ENCODE peak calls at places on chromosomes 2 and 18, in eight cellular contexts. U, G, A, D, X, C, T and P are unnamed samples.

GRCh38 chr2:27956895-27957294 is 66.4 kb downstream of the BABAM2 start:
- DNase-seq in C (no peak), G (peak; percentile 90), D (peak; percentile 57), X (peak; percentile 85), U (peak; percentile 92), T (no peak), A (no peak), P (no peak)

GRCh38 chr2:165114345-165114943 is 89.4 kb downstream of the SCN3A start:
- DNase-seq in C (no peak), D (peak; percentile 79), A (no peak), G (peak; percentile 60), T (peak; percentile 43), U (peak; percentile 69), X (peak; percentile 45), P (no peak)

GRCh38 chr2:113791697-113792590 is 35.5 kb upstream of the SLC35F5 start:
- DNase-seq in X (peak; percentile 69), G (no peak), A (no peak), D (peak; percentile 38), C (no peak), U (no peak), T (no peak), P (peak; percentile 34)

GRCh38 chr18:79629606-79630005 is 50.0 kb upstream of the CTDP1 start:
- DNase-seq in A (no peak), G (no peak), U (no peak), X (no peak), T (peak; percentile 35), D (no peak), C (no peak), P (no peak)

GRCh38 chr2:216083464-216084279 is 2.0 kb downstream of the TMEM169 start:
- DNase-seq in U (peak; percentile 33), A (peak; percentile 57), T (peak; percentile 68), D (peak; percentile 97), X (no peak), G (peak; percentile 23), C (no peak), P (no peak)

GRCh38 chr2:42971381-42971780 is 179.0 kb upstream of the HAAO start:
- DNase-seq in U (no peak), T (no peak), C (no peak), G (no peak), A (no peak), X (no peak), D (no peak), P (no peak)

GRCh38 chr2:182924311-182924710 is 57.9 kb upstream of the FRZB start:
- DNase-seq in T (no peak), X (peak; percentile 65), C (no peak), U (peak; percentile 58), D (peak; percentile 27), A (no peak), G (peak; percentile 61), P (no peak)

GRCh38 chr2:42851740-42852250 is 59.4 kb upstream of the HAAO start:
- DNase-seq in U (no peak), C (no peak), D (no peak), G (no peak), X (no peak), T (no peak), A (no peak), P (no peak)

GRCh38 chr2:15941483-15941853 is 1.1 kb downstream of the MYCN start:
- DNase-seq in A (peak; percentile 82), X (no peak), U (no peak), G (no peak), C (peak; percentile 37), T (no peak), D (no peak), P (no peak)

GRCh38 chr2:10067881-10068280 is 12.3 kb downstream of the CYS1 start:
- DNase-seq in U (no peak), A (no peak), X (no peak), G (no peak), C (no peak), T (no peak), D (no peak), P (no peak)

GRCh38 chr18:59143441-59143840 is 3.8 kb downstream of the SEC11C start:
- DNase-seq in T (no peak), X (peak; percentile 32), U (peak; percentile 25), G (peak; percentile 3), A (no peak), D (no peak), C (no peak), P (no peak)

GRCh38 chr2:8477511-8478132 is 204.2 kb upstream of the ID2 start:
- DNase-seq in D (no peak), G (no peak), U (no peak), C (no peak), T (no peak), X (peak; percentile 18), A (no peak), P (peak; percentile 66)

GRCh38 chr2:195307751-195308150 is 349.3 kb upstream of the SLC39A10 start:
- DNase-seq in T (no peak), A (no peak), D (no peak), X (no peak), G (no peak), U (no peak), C (peak; percentile 31), P (no peak)

GRCh38 chr2:234949762-234950434 is 1.9 kb upstream of the SH3BP4 start:
- DNase-seq in A (no peak), T (peak; percentile 89), D (peak; percentile 100), U (peak; percentile 98), X (peak; percentile 98), G (peak; percentile 100), C (no peak), P (no peak)

GRCh38 chr18:47260138-47260923 is 8.9 kb upstream of the SKOR2 start:
- DNase-seq in X (peak; percentile 32), G (peak; percentile 50), U (peak; percentile 44), T (no peak), D (peak; percentile 13), A (peak; percentile 78), C (peak; percentile 62), P (no peak)

GRCh38 chr2:136126021-136126420 is 8.1 kb upstream of the CXCR4 start:
- DNase-seq in X (no peak), T (no peak), C (no peak), A (no peak), D (no peak), U (no peak), G (no peak), P (no peak)

GRCh38 chr2:163182764-163183354 is 344.3 kb upstream of the KCNH7 start:
- DNase-seq in D (peak; percentile 10), X (peak; percentile 62), C (no peak), G (peak; percentile 58), T (no peak), A (peak; percentile 19), U (peak; percentile 50), P (no peak)

GRCh38 chr2:240644171-240644651 is 18.9 kb downstream of the GPR35 start:
- DNase-seq in X (no peak), D (no peak), A (peak; percentile 32), U (no peak), C (no peak), T (no peak), G (no peak), P (no peak)

GRCh38 chr2:144513388-144514100 is 6.4 kb downstream of the ZEB2 start:
- DNase-seq in A (no peak), X (no peak), T (peak; percentile 68), D (peak; percentile 88), C (no peak), U (peak; percentile 77), G (peak; percentile 78), P (no peak)
- H3K4me3 ChIP-seq in A (no peak overlapping the region), X (peak overlapping the region; percentile 86), T (peak overlapping the region; percentile 15), D (peak overlapping the region; percentile 43), C (peak overlapping the region; percentile 9), U (peak overlapping the region; percentile 35), G (peak overlapping the region; percentile 26), P (no peak overlapping the region)

DNA sequence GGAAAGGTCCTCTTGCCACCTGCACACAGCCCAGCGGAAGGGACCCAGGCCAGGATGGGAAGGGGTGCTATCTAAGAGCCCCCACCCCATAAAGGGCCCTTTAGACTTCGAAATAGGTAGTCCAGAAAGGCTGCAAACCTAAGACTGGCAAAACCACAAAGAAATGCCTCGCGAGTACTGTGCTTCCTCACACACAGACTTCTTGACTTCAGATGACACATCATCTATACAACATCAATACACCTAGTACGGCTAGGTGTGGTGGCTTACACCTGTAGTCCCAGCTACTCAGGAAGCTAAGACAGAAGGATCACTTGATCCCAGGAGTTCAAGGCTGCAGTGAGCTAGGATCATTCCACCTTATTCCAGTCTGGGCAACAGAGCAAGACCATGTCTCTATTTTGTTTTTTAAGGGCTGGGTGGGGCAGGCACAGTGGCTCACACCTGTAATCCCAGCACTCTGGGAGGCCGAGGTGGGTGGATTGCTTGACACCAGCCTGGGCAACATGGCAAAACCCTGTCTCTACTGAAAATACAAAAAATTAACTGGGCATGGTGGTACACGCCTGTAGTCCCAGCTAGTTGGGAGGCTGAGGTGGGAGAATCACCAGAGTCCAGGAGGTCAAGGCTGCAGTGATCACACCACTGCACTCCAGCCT is 125.8 kb downstream of the CABLES1 start:
- DNase-seq in C (no peak), T (no peak), D (no peak), G (no peak), X (no peak), U (no peak), A (no peak), P (no peak)
- H3K4me3 ChIP-seq in C (no peak overlapping the region), T (no peak overlapping the region), D (no peak overlapping the region), G (no peak overlapping the region), X (no peak overlapping the region), U (no peak overlapping the region), A (no peak overlapping the region), P (no peak overlapping the region)

DNA sequence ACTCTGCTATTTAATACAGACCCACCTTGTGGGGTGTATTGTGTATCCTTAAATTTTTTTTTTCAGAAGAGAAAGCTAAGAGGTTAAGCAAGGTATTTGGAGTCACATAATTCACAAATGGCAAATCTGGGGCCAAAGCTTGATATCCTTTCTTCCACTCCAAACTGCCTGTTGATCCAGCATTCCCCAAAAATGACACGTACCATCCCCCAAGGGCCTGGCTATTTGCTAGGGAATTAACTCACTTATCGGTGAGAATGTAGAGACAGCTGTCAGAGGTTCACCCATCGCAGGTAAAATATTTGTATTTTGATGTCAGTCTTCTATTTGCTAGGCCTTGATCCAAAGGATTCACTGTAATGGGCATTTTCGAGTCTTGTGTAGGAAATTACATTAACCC is 103.6 kb upstream of the FZD7 start:
- DNase-seq in X (no peak), U (no peak), A (no peak), T (no peak), G (no peak), C (no peak), D (no peak), P (no peak)
- H3K4me3 ChIP-seq in X (no peak overlapping the region), U (no peak overlapping the region), A (no peak overlapping the region), T (no peak overlapping the region), G (no peak overlapping the region), C (no peak overlapping the region), D (no peak overlapping the region), P (no peak overlapping the region)

GRCh38 chr2:172734711-172735645 is 667 bp upstream of the RAPGEF4 start:
- DNase-seq in X (peak; percentile 9), D (no peak), G (no peak), C (no peak), T (no peak), U (no peak), A (no peak), P (no peak)

GRCh38 chr2:172739651-172740050 is 4.0 kb downstream of the RAPGEF4 start:
- DNase-seq in D (no peak), U (no peak), C (no peak), A (no peak), G (no peak), T (no peak), X (no peak), P (no peak)

GRCh38 chr2:172740871-172741270 is 5.2 kb downstream of the RAPGEF4 start:
- DNase-seq in G (no peak), U (no peak), C (no peak), T (no peak), X (no peak), D (no peak), A (no peak), P (no peak)

GRCh38 chr2:172736419-172737174 is 952 bp downstream of the RAPGEF4 start:
- DNase-seq in X (no peak), T (no peak), A (no peak), C (no peak), U (no peak), G (no peak), D (no peak), P (no peak)

GRCh38 chr2:172735646-172736418 is at the start of gene RAPGEF4:
- DNase-seq in X (peak; percentile 56), G (no peak), C (no peak), A (peak; percentile 89), U (no peak), D (no peak), T (no peak), P (no peak)
- H3K4me3 ChIP-seq in X (peak within 1 kb of the TSS; percentile 58), G (peak within 1 kb of the TSS; percentile 36), C (peak within 1 kb of the TSS; percentile 23), A (peak within 1 kb of the TSS; percentile 56), U (no peak within 1 kb of the TSS), D (peak within 1 kb of the TSS; percentile 45), T (no peak within 1 kb of the TSS), P (no peak within 1 kb of the TSS)